ENCODE peak calls at places on chromosomes 13 and 19, in six cellular contexts. C is GM03348; A is putamen; R is activated naive CD8-positive, alpha-beta T cell treated with anti-CD3 and anti-CD28 coated beads, Interleukin-2, amount 50 U/mL, for 24 hours; Z is T-helper 1 cell; M is activated T-helper 1 cell treated with anti-CD3 and anti-CD28 coated beads, Interleukin-2, amount 50 U/mL, for 16 hours. B is an unnamed sample.

GRCh38 chr13:102707465-102707864 is 12.6 kb upstream of the METTL21C start:
- DNase-seq in M (no peak), A (peak; percentile 16), Z (no peak), C (peak; percentile 83), R (no peak), B (peak; percentile 67)

GRCh38 chr19:29375429-29376093 is 150.2 kb upstream of the VSTM2B start:
- DNase-seq in A (no peak), M (no peak), R (no peak), Z (no peak), C (no peak), B (no peak)

GRCh38 chr13:95301947-95302386 is 716 bp upstream of the ABCC4 start:
- DNase-seq in Z (no peak), A (no peak), R (no peak), M (no peak), C (no peak), B (no peak)

GRCh38 chr13:37360556-37360955 is 238.0 kb downstream of the POSTN start:
- DNase-seq in M (no peak), R (no peak), C (peak; percentile 40), Z (no peak), A (no peak), B (peak; percentile 9)

GRCh38 chr19:14073925-14074838 is 1.6 kb downstream of the MISP3 start:
- DNase-seq in C (no peak), R (peak; percentile 42), Z (no peak), A (no peak), M (no peak), B (no peak)

GRCh38 chr19:35937345-35938281 is 1.4 kb downstream of the LRFN3 start:
- DNase-seq in Z (no peak), M (no peak), R (no peak), C (no peak), A (no peak), B (no peak)

GRCh38 chr13:88617176-88617575 is 946.0 kb downstream of the SLITRK5 start:
- DNase-seq in R (no peak), Z (no peak), C (no peak), M (no peak), A (no peak), B (no peak)

GRCh38 chr13:40595693-40596092 is 70.7 kb downstream of the FOXO1 start:
- DNase-seq in R (no peak), A (no peak), C (peak; percentile 35), Z (no peak), M (no peak), B (no peak)

GRCh38 chr19:46495789-46496099 is at the start of gene PNMA8B:
- DNase-seq in M (no peak), Z (no peak), C (peak; percentile 81), A (peak; percentile 91), R (no peak), B (no peak)

GRCh38 chr13:109144693-109145437 is 515.5 kb downstream of the MYO16 start:
- DNase-seq in Z (no peak), R (no peak), M (no peak), A (no peak), C (no peak), B (no peak)

GRCh38 chr13:114339779-114340534 is 25.7 kb downstream of the CHAMP1 start:
- DNase-seq in R (peak; percentile 39), M (no peak), C (peak; percentile 60), A (no peak), Z (no peak), B (peak; percentile 31)

GRCh38 chr19:31144471-31144870 is 204.8 kb downstream of the TSHZ3 start:
- DNase-seq in M (no peak), Z (no peak), R (no peak), A (no peak), C (no peak), B (no peak)

GRCh38 chr13:43725460-43725859 is 61.3 kb downstream of the ENOX1 start:
- DNase-seq in C (no peak), A (no peak), R (no peak), M (no peak), Z (no peak), B (no peak)

GRCh38 chr13:92251815-92252214 is 853.4 kb downstream of the GPC5 start:
- DNase-seq in Z (no peak), R (no peak), A (no peak), C (no peak), M (no peak), B (no peak)

GRCh38 chr13:100506600-100507422 is 81.8 kb downstream of the GGACT start:
- DNase-seq in Z (no peak), R (no peak), C (no peak), A (no peak), M (no peak), B (no peak)

GRCh38 chr19:10690351-10690781 is 10.9 kb upstream of the QTRT1 start:
- DNase-seq in C (peak; percentile 44), A (no peak), R (no peak), Z (no peak), M (no peak), B (peak; percentile 62)

GRCh38 chr13:97310809-97311436 is 88.8 kb downstream of the MBNL2 start:
- DNase-seq in M (no peak), C (no peak), A (no peak), Z (no peak), R (no peak), B (no peak)

GRCh38 chr13:111491659-111492058 is 171.2 kb downstream of the TEX29 start:
- DNase-seq in Z (no peak), M (no peak), A (no peak), C (no peak), R (no peak), B (no peak)

GRCh38 chr19:13023666-13024065 is 28.4 kb downstream of the NFIX start:
- DNase-seq in R (no peak), C (peak; percentile 68), Z (no peak), M (no peak), A (no peak), B (peak; percentile 54)

GRCh38 chr19:50896591-50897190 is 14.5 kb downstream of the KLK4 start:
- DNase-seq in Z (no peak), R (peak; percentile 25), A (no peak), M (no peak), C (no peak), B (no peak)

GRCh38 chr13:47004552-47004951 is 107.7 kb upstream of the HTR2A start:
- DNase-seq in M (no peak), Z (no peak), C (no peak), R (no peak), A (no peak), B (no peak)

GRCh38 chr13:104011505-104012270 is 945.5 kb upstream of the SLC10A2 start:
- DNase-seq in Z (no peak), M (no peak), R (no peak), C (no peak), A (peak; percentile 25), B (no peak)